ENCODE peak calls at places on chromosomes 7 and 10, in four cellular contexts. E is NCI-H1694 treated with DMSO at 0.1 percent for 48 hours, Q is neural crest cell, Z is endothelial cell of umbilical vein. A is an unnamed sample.

GRCh38 chr7:44080118-44080517 is 2.2 kb downstream of the POLM start:
- DNase-seq in E (no peak), Q (no peak), Z (no peak), A (no peak)

GRCh38 chr7:158423190-158423555 is 164.4 kb downstream of the PTPRN2 start:
- DNase-seq in E (no peak), Q (no peak), Z (no peak), A (no peak)

GRCh38 chr7:50693475-50693874 is 89.2 kb downstream of the GRB10 start:
- DNase-seq in E (no peak), Q (no peak), Z (peak; percentile 65), A (no peak)

GRCh38 chr10:101071266-101071884 is 9.6 kb downstream of the KAZALD1 start:
- DNase-seq in E (no peak), Q (no peak), Z (no peak), A (no peak)

GRCh38 chr10:95214793-95215192 is 20.8 kb downstream of the ACSM6 start:
- DNase-seq in E (no peak), Q (no peak), Z (no peak), A (no peak)

GRCh38 chr10:62616885-62617635 is 187.5 kb upstream of the ADO start:
- DNase-seq in E (no peak), Q (no peak), Z (no peak), A (no peak)

GRCh38 chr10:77043364-77043763 is 594.2 kb downstream of the KCNMA1 start:
- DNase-seq in E (no peak), Q (no peak), Z (no peak), A (no peak)

GRCh38 chr7:92633211-92633906 is 43.2 kb upstream of the FAM133B start:
- DNase-seq in E (no peak), Q (no peak), Z (peak; percentile 98), A (no peak)

GRCh38 chr10:119090968-119091367 is 10.4 kb upstream of the EIF3A start:
- DNase-seq in E (no peak), Q (no peak), Z (no peak), A (no peak)